ENCODE peak calls at places on chromosomes 16 and 17, in ten cellular contexts. One of them, this sample, is unnamed.

GRCh38 chr17:17363638-17364337 is 60.6 kb downstream of the NT5M start:
- DNase-seq in GM12865: no peak
- DNase-seq in tibial nerve: no peak
- DNase-seq in retinal pigment epithelial cell: no peak
- DNase-seq in GM13976: no peak
- DNase-seq in right atrium auricular region: no peak
- DNase-seq in ovary: no peak
- DNase-seq in spleen: peak; percentile 62
- DNase-seq in GM23338: peak; percentile 20
- DNase-seq in cardiac fibroblast: no peak
- DNase-seq in this sample: no peak

GRCh38 chr17:78674156-78674555 is 97.0 kb upstream of the DNAH17 start:
- DNase-seq in tibial nerve: no peak
- DNase-seq in ovary: no peak
- DNase-seq in GM23338: no peak
- DNase-seq in spleen: peak; percentile 52
- DNase-seq in GM13976: no peak
- DNase-seq in cardiac fibroblast: no peak
- DNase-seq in retinal pigment epithelial cell: no peak
- DNase-seq in right atrium auricular region: no peak
- DNase-seq in GM12865: no peak
- DNase-seq in this sample: no peak

GRCh38 chr16:70481929-70482536 is 27.6 kb downstream of the FCSK start:
- DNase-seq in GM12865: no peak
- DNase-seq in right atrium auricular region: no peak
- DNase-seq in GM23338: no peak
- DNase-seq in ovary: no peak
- DNase-seq in GM13976: no peak
- DNase-seq in spleen: no peak
- DNase-seq in cardiac fibroblast: no peak
- DNase-seq in tibial nerve: no peak
- DNase-seq in retinal pigment epithelial cell: no peak
- DNase-seq in this sample: no peak

GRCh38 chr17:13114601-13115024 is 96.8 kb upstream of the ELAC2 start:
- DNase-seq in retinal pigment epithelial cell: peak; percentile 19
- DNase-seq in spleen: no peak
- DNase-seq in GM23338: peak; percentile 84
- DNase-seq in tibial nerve: no peak
- DNase-seq in GM12865: peak; percentile 13
- DNase-seq in right atrium auricular region: no peak
- DNase-seq in ovary: no peak
- DNase-seq in GM13976: peak; percentile 45
- DNase-seq in cardiac fibroblast: peak; percentile 56
- DNase-seq in this sample: peak; percentile 13

GRCh38 chr17:66002063-66002585 is 189.8 kb downstream of the CEP112 start:
- DNase-seq in retinal pigment epithelial cell: no peak
- DNase-seq in GM13976: no peak
- DNase-seq in GM12865: no peak
- DNase-seq in right atrium auricular region: no peak
- DNase-seq in ovary: no peak
- DNase-seq in cardiac fibroblast: no peak
- DNase-seq in spleen: no peak
- DNase-seq in tibial nerve: no peak
- DNase-seq in GM23338: no peak
- DNase-seq in this sample: no peak

GRCh38 chr17:13749566-13750235 is 148.0 kb upstream of the HS3ST3A1 start:
- DNase-seq in cardiac fibroblast: peak; percentile 25
- DNase-seq in spleen: no peak
- DNase-seq in right atrium auricular region: no peak
- DNase-seq in GM13976: no peak
- DNase-seq in retinal pigment epithelial cell: no peak
- DNase-seq in GM12865: no peak
- DNase-seq in tibial nerve: no peak
- DNase-seq in ovary: no peak
- DNase-seq in GM23338: no peak
- DNase-seq in this sample: no peak

GRCh38 chr16:57264381-57264780 is 19.3 kb downstream of the ARL2BP start:
- DNase-seq in GM12865: no peak
- DNase-seq in GM23338: no peak
- DNase-seq in GM13976: no peak
- DNase-seq in right atrium auricular region: no peak
- DNase-seq in retinal pigment epithelial cell: no peak
- DNase-seq in cardiac fibroblast: no peak
- DNase-seq in ovary: no peak
- DNase-seq in spleen: peak; percentile 51
- DNase-seq in tibial nerve: no peak
- DNase-seq in this sample: no peak

GRCh38 chr16:29745853-29746345 is at the start of gene C16orf54:
- DNase-seq in ovary: peak; percentile 19
- DNase-seq in retinal pigment epithelial cell: no peak
- DNase-seq in GM13976: peak; percentile 73
- DNase-seq in cardiac fibroblast: no peak
- DNase-seq in spleen: peak; percentile 99
- DNase-seq in right atrium auricular region: peak; percentile 67
- DNase-seq in GM23338: peak; percentile 50
- DNase-seq in tibial nerve: no peak
- DNase-seq in GM12865: peak; percentile 95
- DNase-seq in this sample: peak; percentile 95

GRCh38 chr16:56279132-56279531 is 87.8 kb downstream of the GNAO1 start:
- DNase-seq in GM23338: no peak
- DNase-seq in GM12865: peak; percentile 12
- DNase-seq in GM13976: no peak
- DNase-seq in ovary: no peak
- DNase-seq in cardiac fibroblast: no peak
- DNase-seq in retinal pigment epithelial cell: no peak
- DNase-seq in spleen: peak; percentile 83
- DNase-seq in right atrium auricular region: no peak
- DNase-seq in tibial nerve: no peak
- DNase-seq in this sample: peak; percentile 89

GRCh38 chr16:27853651-27854050 is 209.9 kb downstream of the GSG1L start:
- DNase-seq in retinal pigment epithelial cell: no peak
- DNase-seq in GM23338: no peak
- DNase-seq in spleen: no peak
- DNase-seq in GM13976: no peak
- DNase-seq in tibial nerve: no peak
- DNase-seq in right atrium auricular region: no peak
- DNase-seq in GM12865: no peak
- DNase-seq in ovary: no peak
- DNase-seq in cardiac fibroblast: no peak
- DNase-seq in this sample: no peak

GRCh38 chr16:2429771-2430663 is 770 bp downstream of the CCNF start:
- DNase-seq in GM23338: peak; percentile 51
- DNase-seq in retinal pigment epithelial cell: no peak
- DNase-seq in ovary: no peak
- DNase-seq in GM13976: peak; percentile 66
- DNase-seq in GM12865: peak; percentile 58
- DNase-seq in cardiac fibroblast: peak; percentile 40
- DNase-seq in tibial nerve: no peak
- DNase-seq in right atrium auricular region: no peak
- DNase-seq in spleen: peak; percentile 70
- DNase-seq in this sample: no peak

GRCh38 chr17:50051082-50051576 is 4.8 kb upstream of the ITGA3 start:
- DNase-seq in cardiac fibroblast: peak; percentile 53
- DNase-seq in GM13976: no peak
- DNase-seq in tibial nerve: no peak
- DNase-seq in GM23338: no peak
- DNase-seq in spleen: peak; percentile 56
- DNase-seq in ovary: no peak
- DNase-seq in GM12865: peak; percentile 47
- DNase-seq in retinal pigment epithelial cell: no peak
- DNase-seq in right atrium auricular region: no peak
- DNase-seq in this sample: peak; percentile 90

GRCh38 chr16:11392041-11392581 is 46.9 kb downstream of the RMI2 start:
- DNase-seq in retinal pigment epithelial cell: no peak
- DNase-seq in GM13976: no peak
- DNase-seq in ovary: no peak
- DNase-seq in tibial nerve: no peak
- DNase-seq in spleen: peak; percentile 72
- DNase-seq in GM23338: no peak
- DNase-seq in right atrium auricular region: no peak
- DNase-seq in cardiac fibroblast: no peak
- DNase-seq in GM12865: no peak
- DNase-seq in this sample: no peak

GRCh38 chr17:40121191-40121885 is 433 bp upstream of the MSL1 start:
- DNase-seq in retinal pigment epithelial cell: no peak
- DNase-seq in GM12865: peak; percentile 37
- DNase-seq in spleen: peak; percentile 89
- DNase-seq in GM23338: peak; percentile 56
- DNase-seq in right atrium auricular region: no peak
- DNase-seq in ovary: peak; percentile 68
- DNase-seq in cardiac fibroblast: peak; percentile 68
- DNase-seq in tibial nerve: no peak
- DNase-seq in GM13976: peak; percentile 69
- DNase-seq in this sample: peak; percentile 43

GRCh38 chr16:77043076-77043475 is 147.9 kb upstream of the MON1B start:
- DNase-seq in right atrium auricular region: no peak
- DNase-seq in GM13976: no peak
- DNase-seq in GM12865: peak; percentile 9
- DNase-seq in cardiac fibroblast: peak; percentile 47
- DNase-seq in tibial nerve: no peak
- DNase-seq in ovary: no peak
- DNase-seq in GM23338: peak; percentile 53
- DNase-seq in retinal pigment epithelial cell: no peak
- DNase-seq in spleen: no peak
- DNase-seq in this sample: peak; percentile 12

GRCh38 chr16:88383401-88384221 is 852 bp downstream of the ZNF469 start:
- DNase-seq in GM23338: peak; percentile 39
- DNase-seq in spleen: peak; percentile 80
- DNase-seq in retinal pigment epithelial cell: no peak
- DNase-seq in right atrium auricular region: no peak
- DNase-seq in GM12865: no peak
- DNase-seq in cardiac fibroblast: peak; percentile 51
- DNase-seq in ovary: peak; percentile 68
- DNase-seq in GM13976: no peak
- DNase-seq in tibial nerve: no peak
- DNase-seq in this sample: no peak

GRCh38 chr17:2898255-2898926 is 102.2 kb downstream of the RAP1GAP2 start:
- DNase-seq in right atrium auricular region: no peak
- DNase-seq in GM13976: no peak
- DNase-seq in spleen: no peak
- DNase-seq in GM23338: peak; percentile 51
- DNase-seq in tibial nerve: no peak
- DNase-seq in retinal pigment epithelial cell: no peak
- DNase-seq in GM12865: no peak
- DNase-seq in ovary: no peak
- DNase-seq in cardiac fibroblast: no peak
- DNase-seq in this sample: no peak

GRCh38 chr16:68892214-68892613 is 48.9 kb downstream of the TANGO6 start:
- DNase-seq in GM12865: no peak
- DNase-seq in tibial nerve: no peak
- DNase-seq in right atrium auricular region: no peak
- DNase-seq in cardiac fibroblast: no peak
- DNase-seq in GM23338: no peak
- DNase-seq in GM13976: no peak
- DNase-seq in spleen: no peak
- DNase-seq in ovary: no peak
- DNase-seq in retinal pigment epithelial cell: no peak
- DNase-seq in this sample: no peak

GRCh38 chr17:73657473-73658116 is 13.3 kb upstream of the SDK2 start:
- DNase-seq in GM12865: no peak
- DNase-seq in ovary: no peak
- DNase-seq in tibial nerve: no peak
- DNase-seq in cardiac fibroblast: peak; percentile 19
- DNase-seq in GM23338: peak; percentile 89
- DNase-seq in GM13976: no peak
- DNase-seq in right atrium auricular region: no peak
- DNase-seq in spleen: no peak
- DNase-seq in retinal pigment epithelial cell: no peak
- DNase-seq in this sample: peak; percentile 42
- TF ChIP-seq CTCF in GM12865: peak; percentile 25
- TF ChIP-seq CTCF in ovary: no peak
- TF ChIP-seq CTCF in tibial nerve: peak; percentile 31
- TF ChIP-seq CTCF in cardiac fibroblast: peak; percentile 11
- TF ChIP-seq CTCF in GM23338: peak; percentile 79
- TF ChIP-seq CTCF in GM13976: peak; percentile 16
- TF ChIP-seq CTCF in right atrium auricular region: peak; percentile 64
- TF ChIP-seq CTCF in spleen: peak; percentile 67
- TF ChIP-seq CTCF in retinal pigment epithelial cell: peak; percentile 57
- TF ChIP-seq CTCF in this sample: peak; percentile 38

GRCh38 chr17:75393523-75394331 is 11.8 kb downstream of the GRB2 start:
- DNase-seq in GM23338: peak; percentile 100
- DNase-seq in right atrium auricular region: peak; percentile 97
- DNase-seq in GM12865: peak; percentile 96
- DNase-seq in tibial nerve: peak; percentile 95
- DNase-seq in GM13976: peak; percentile 92
- DNase-seq in cardiac fibroblast: peak; percentile 99
- DNase-seq in ovary: peak; percentile 98
- DNase-seq in spleen: peak; percentile 99
- DNase-seq in retinal pigment epithelial cell: peak; percentile 93
- DNase-seq in this sample: peak; percentile 90
- TF ChIP-seq CTCF in GM23338: no peak
- TF ChIP-seq CTCF in right atrium auricular region: peak; percentile 25
- TF ChIP-seq CTCF in GM12865: no peak
- TF ChIP-seq CTCF in tibial nerve: no peak
- TF ChIP-seq CTCF in GM13976: no peak
- TF ChIP-seq CTCF in cardiac fibroblast: peak; percentile 15
- TF ChIP-seq CTCF in ovary: no peak
- TF ChIP-seq CTCF in spleen: peak; percentile 58
- TF ChIP-seq CTCF in retinal pigment epithelial cell: no peak
- TF ChIP-seq CTCF in this sample: no peak

GRCh38 chr17:81858967-81859905 is 1.1 kb downstream of the P4HB start:
- DNase-seq in ovary: no peak
- DNase-seq in retinal pigment epithelial cell: no peak
- DNase-seq in right atrium auricular region: no peak
- DNase-seq in GM12865: no peak
- DNase-seq in GM23338: no peak
- DNase-seq in spleen: no peak
- DNase-seq in cardiac fibroblast: peak; percentile 24
- DNase-seq in tibial nerve: no peak
- DNase-seq in GM13976: no peak
- DNase-seq in this sample: peak; percentile 31
- TF ChIP-seq CTCF in ovary: no peak
- TF ChIP-seq CTCF in retinal pigment epithelial cell: no peak
- TF ChIP-seq CTCF in right atrium auricular region: no peak
- TF ChIP-seq CTCF in GM12865: no peak
- TF ChIP-seq CTCF in GM23338: no peak
- TF ChIP-seq CTCF in spleen: no peak
- TF ChIP-seq CTCF in cardiac fibroblast: no peak
- TF ChIP-seq CTCF in tibial nerve: no peak
- TF ChIP-seq CTCF in GM13976: no peak
- TF ChIP-seq CTCF in this sample: no peak

DNA sequence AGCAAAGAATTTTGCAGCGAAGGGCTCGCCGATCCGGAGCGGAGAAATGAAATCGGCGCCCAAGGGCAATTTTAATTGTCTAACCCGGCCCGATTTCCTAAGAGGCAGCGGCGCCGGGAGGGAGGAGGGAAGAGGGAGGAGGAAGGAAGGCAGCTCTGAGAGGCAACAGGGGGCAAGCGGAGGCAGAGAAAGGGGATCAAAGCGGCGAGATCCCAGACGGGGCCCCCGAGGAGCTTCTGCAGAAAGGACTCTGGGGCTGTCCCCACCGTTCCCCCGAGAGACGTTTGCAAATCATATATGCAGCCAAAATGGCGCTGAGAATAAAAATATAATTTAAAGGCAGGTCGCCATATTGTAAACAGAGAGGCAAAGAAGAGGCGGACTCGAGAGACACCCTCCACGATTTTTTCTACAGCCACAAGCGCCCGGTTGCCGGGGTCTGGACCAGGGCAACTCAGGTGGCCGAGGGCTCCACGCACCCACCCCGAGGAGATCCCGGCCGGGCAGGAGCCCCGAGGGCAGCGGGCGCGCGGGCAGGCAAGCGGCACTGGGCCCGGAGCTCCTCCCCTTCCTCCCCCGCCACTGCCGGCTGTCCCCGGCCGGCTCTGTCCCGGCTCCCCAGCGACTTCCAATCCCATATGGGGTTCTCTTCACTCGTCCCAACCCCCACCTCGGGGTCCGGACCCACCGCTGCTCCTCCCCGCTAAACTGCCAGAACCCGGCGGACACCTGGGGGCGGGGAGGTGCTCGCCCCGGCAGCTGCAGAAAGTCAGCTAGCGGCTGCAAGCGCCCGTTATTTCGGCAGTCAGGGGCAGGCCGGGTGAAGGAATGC is 1.9 kb downstream of the PHF12 start:
- DNase-seq in GM13976: peak; percentile 55
- DNase-seq in ovary: peak; percentile 70
- DNase-seq in right atrium auricular region: no peak
- DNase-seq in GM23338: peak; percentile 74
- DNase-seq in cardiac fibroblast: peak; percentile 48
- DNase-seq in spleen: peak; percentile 95
- DNase-seq in retinal pigment epithelial cell: no peak
- DNase-seq in GM12865: peak; percentile 47
- DNase-seq in tibial nerve: no peak
- DNase-seq in this sample: peak; percentile 85
- TF ChIP-seq CTCF in GM13976: no peak
- TF ChIP-seq CTCF in ovary: no peak
- TF ChIP-seq CTCF in right atrium auricular region: peak; percentile 7
- TF ChIP-seq CTCF in GM23338: no peak
- TF ChIP-seq CTCF in cardiac fibroblast: no peak
- TF ChIP-seq CTCF in spleen: no peak
- TF ChIP-seq CTCF in retinal pigment epithelial cell: no peak
- TF ChIP-seq CTCF in GM12865: no peak
- TF ChIP-seq CTCF in tibial nerve: no peak
- TF ChIP-seq CTCF in this sample: no peak

This sample was measured in activated CD8-positive, alpha-beta T cell treated with anti-CD3 and anti-CD28 coated beads for 36 hours.